ENCODE peak calls at places on chromosomes 2 and 18, in five cellular contexts. H, T, E, M and B are unnamed samples.

GRCh38 chr2:134943540-134943939 is 24.9 kb downstream of the CCNT2 start:
- DNase-seq in T (no peak), H (no peak), M (no peak), E (no peak), B (no peak)

GRCh38 chr2:151350579-151351195 is 6.7 kb upstream of the TNFAIP6 start:
- DNase-seq in H (no peak), M (no peak), T (no peak), E (no peak), B (no peak)

GRCh38 chr2:54559593-54560145 is 103.5 kb downstream of the SPTBN1 start:
- DNase-seq in H (peak; percentile 30), M (no peak), T (peak; percentile 36), E (peak; percentile 77), B (no peak)

GRCh38 chr2:126799306-126799705 is 99.4 kb upstream of the TEX51 start:
- DNase-seq in M (no peak), H (no peak), T (no peak), E (no peak), B (no peak)

GRCh38 chr2:241546771-241547498 is 11.6 kb upstream of the BOK start:
- DNase-seq in H (no peak), M (no peak), E (peak; percentile 74), T (no peak), B (no peak)

GRCh38 chr2:172734711-172735645 is 667 bp upstream of the RAPGEF4 start:
- DNase-seq in M (no peak), T (no peak), H (peak; percentile 51), E (peak; percentile 24), B (no peak)

GRCh38 chr2:135844285-135844985 is 7.5 kb upstream of the LCT start:
- DNase-seq in T (no peak), H (no peak), M (no peak), E (no peak), B (no peak)

GRCh38 chr2:96148410-96149217 is 3.4 kb upstream of the DUSP2 start:
- DNase-seq in T (peak; percentile 79), H (no peak), M (no peak), E (peak; percentile 47), B (peak; percentile 71)

GRCh38 chr18:3294435-3295080 is 32.6 kb downstream of the MYL12B start:
- DNase-seq in T (no peak), H (no peak), M (no peak), E (no peak), B (no peak)

GRCh38 chr18:61337527-61337926 is 4.3 kb downstream of the CDH20 start:
- DNase-seq in E (no peak), T (no peak), H (no peak), M (no peak), B (no peak)

GRCh38 chr2:8260213-8260612 is 421.6 kb upstream of the ID2 start:
- DNase-seq in M (no peak), T (no peak), E (no peak), H (no peak), B (no peak)

GRCh38 chr2:23651187-23651983 is 266.4 kb downstream of the KLHL29 start:
- DNase-seq in E (peak; percentile 54), T (no peak), H (no peak), M (no peak), B (no peak)

GRCh38 chr18:27713727-27714080 is 463.2 kb downstream of the CDH2 start:
- DNase-seq in E (no peak), H (no peak), T (peak; percentile 18), M (no peak), B (no peak)

GRCh38 chr2:213229814-213230213 is 54.5 kb upstream of the SPAG16 start:
- DNase-seq in H (no peak), E (no peak), M (no peak), T (no peak), B (no peak)

GRCh38 chr2:174477772-174478171 is 9.1 kb downstream of the GPR155 start:
- DNase-seq in M (no peak), T (no peak), E (no peak), H (no peak), B (no peak)

GRCh38 chr2:102803897-102804217 is 42.0 kb downstream of the TMEM182 start:
- DNase-seq in M (no peak), H (no peak), T (no peak), E (no peak), B (no peak)

GRCh38 chr18:40813116-40813515 is 1141.9 kb upstream of the PIK3C3 start:
- DNase-seq in M (no peak), E (no peak), T (no peak), H (no peak), B (no peak)

GRCh38 chr2:217396165-217396564 is 536.3 kb upstream of the TNP1 start:
- DNase-seq in H (no peak), T (no peak), M (no peak), E (no peak), B (no peak)

GRCh38 chr18:30999186-30999585 is 43.4 kb downstream of the DSC3 start:
- DNase-seq in T (no peak), H (no peak), M (no peak), E (no peak), B (no peak)

GRCh38 chr2:99926986-99927385 is 215.4 kb downstream of the AFF3 start:
- DNase-seq in T (no peak), H (no peak), M (no peak), E (peak; percentile 67), B (no peak)

GRCh38 chr2:232349546-232349945 is 29.0 kb upstream of the ALPP start:
- DNase-seq in M (no peak), E (no peak), T (no peak), H (no peak), B (peak; percentile 30)